ENCODE peak calls at places on chromosome 14, in eight cellular contexts. T, L, Q, N, U, S, J and B are unnamed samples.

GRCh38 chr14:34181308-34181707 is 230.4 kb upstream of the EGLN3 start:
- DNase-seq in L (no peak), T (no peak), J (no peak), S (no peak), Q (no peak), N (no peak), U (no peak), B (no peak)

GRCh38 chr14:105935384-105935783 is 409.0 kb downstream of the TMEM121 start:
- DNase-seq in J (no peak), L (no peak), S (no peak), U (peak), N (no peak), T (no peak), Q (no peak), B (no peak)

GRCh38 chr14:36524874-36525745 is 5.1 kb upstream of the NKX2-1 start:
- DNase-seq in S (no peak), U (no peak), N (no peak), J (peak), L (peak), T (peak), Q (no peak), B (peak)

GRCh38 chr14:58428011-58428807 is 690 bp downstream of the KIAA0586 start:
- DNase-seq in J (peak), Q (no peak), S (peak), T (peak), L (peak), U (no peak), N (peak), B (no peak)

GRCh38 chr14:40164083-40164482 is 731.9 kb upstream of the FBXO33 start:
- DNase-seq in U (no peak), J (no peak), Q (no peak), N (no peak), L (no peak), T (no peak), S (no peak), B (no peak)

GRCh38 chr14:31926123-31926522 is 151.0 kb upstream of the ARHGAP5 start:
- DNase-seq in L (no peak), T (peak), S (peak), Q (no peak), N (peak), U (no peak), J (peak), B (peak)

GRCh38 chr14:34722723-34723545 is 8.5 kb upstream of the CFL2 start:
- DNase-seq in N (peak), Q (peak), S (peak), L (peak), J (peak), T (peak), U (no peak), B (peak)

GRCh38 chr14:35369701-35370191 is 34.8 kb downstream of the NFKBIA start:
- DNase-seq in U (no peak), J (no peak), Q (no peak), S (no peak), L (no peak), T (no peak), N (no peak), B (no peak)

GRCh38 chr14:24080888-24081738 is 9.8 kb downstream of the CPNE6 start:
- DNase-seq in Q (peak), N (peak), J (peak), L (peak), U (no peak), S (no peak), T (peak), B (peak)

GRCh38 chr14:23056956-23057756 is at the start of gene CDH24:
- DNase-seq in J (peak), Q (peak), L (peak), N (peak), U (peak), S (peak), T (peak), B (peak)

GRCh38 chr14:100777366-100778077 is 48.4 kb upstream of the MEG3 start:
- DNase-seq in T (peak), U (peak), J (no peak), L (no peak), S (no peak), N (no peak), Q (no peak), B (peak)

GRCh38 chr14:68638056-68638816 is 154.6 kb downstream of the ZFP36L1 start:
- DNase-seq in J (no peak), S (no peak), T (no peak), Q (no peak), N (no peak), L (no peak), U (no peak), B (no peak)

GRCh38 chr14:99327050-99327449 is 55.1 kb upstream of the BCL11B start:
- DNase-seq in T (peak), L (no peak), Q (no peak), J (no peak), S (no peak), U (peak), N (no peak), B (peak)

GRCh38 chr14:38629412-38629811 is 373.5 kb upstream of the CLEC14A start:
- DNase-seq in U (no peak), Q (no peak), T (no peak), L (no peak), S (no peak), J (no peak), N (no peak), B (no peak)

GRCh38 chr14:49303952-49304516 is 282.1 kb downstream of the RPS29 start:
- DNase-seq in N (peak), S (peak), J (peak), Q (no peak), T (no peak), U (no peak), L (no peak), B (no peak)

GRCh38 chr14:32370720-32371119 is 41.6 kb downstream of the AKAP6 start:
- DNase-seq in L (no peak), U (no peak), Q (no peak), T (no peak), N (peak), S (peak), J (no peak), B (no peak)

GRCh38 chr14:50260511-50260910 is 29.1 kb upstream of the SOS2 start:
- DNase-seq in S (peak), U (no peak), N (peak), T (peak), J (peak), Q (no peak), L (no peak), B (peak)

GRCh38 chr14:56686416-56686815 is 106.8 kb downstream of the TMEM260 start:
- DNase-seq in L (peak), U (no peak), N (no peak), T (no peak), Q (peak), S (no peak), J (peak), B (no peak)

GRCh38 chr14:82113007-82113406 is 579.4 kb upstream of the SEL1L start:
- DNase-seq in S (no peak), J (no peak), L (no peak), N (no peak), U (no peak), Q (no peak), T (no peak), B (no peak)

GRCh38 chr14:40574780-40575179 is 1031.9 kb upstream of the LRFN5 start:
- DNase-seq in Q (no peak), T (no peak), J (no peak), L (no peak), U (no peak), N (no peak), S (no peak), B (no peak)

GRCh38 chr14:99809376-99809775 is 16.2 kb downstream of the EML1 start:
- DNase-seq in S (peak), J (no peak), T (peak), Q (no peak), L (peak), U (peak), N (peak), B (no peak)

GRCh38 chr14:106879241-106879640 is 1352.9 kb downstream of the TMEM121 start:
- DNase-seq in J (no peak), Q (no peak), S (no peak), T (peak), U (no peak), N (no peak), L (peak), B (peak)

GRCh38 chr14:26960049-26960688 is 362.3 kb upstream of the NOVA1 start:
- DNase-seq in T (no peak), S (no peak), N (no peak), U (no peak), Q (no peak), L (no peak), J (no peak), B (no peak)

GRCh38 chr14:67704484-67705089 is 2.9 kb downstream of the RDH12 start:
- DNase-seq in N (peak), J (peak), Q (no peak), S (peak), T (peak), L (no peak), U (no peak), B (peak)

GRCh38 chr14:33835677-33836076 is 115.2 kb downstream of the EGLN3 start:
- DNase-seq in T (no peak), Q (no peak), L (no peak), J (no peak), S (no peak), U (no peak), N (no peak), B (no peak)

GRCh38 chr14:61444215-61444768 is 122.9 kb downstream of the PRKCH start:
- DNase-seq in T (no peak), J (no peak), N (no peak), Q (no peak), S (no peak), U (no peak), L (peak), B (peak)

GRCh38 chr14:63030113-63030512 is 15.1 kb downstream of the KCNH5 start:
- DNase-seq in U (no peak), S (no peak), N (no peak), L (no peak), Q (no peak), T (no peak), J (no peak), B (no peak)

GRCh38 chr14:66401447-66402095 is 84.6 kb upstream of the CCDC196 start:
- DNase-seq in N (no peak), T (peak), S (peak), J (no peak), U (no peak), L (no peak), Q (no peak), B (no peak)

GRCh38 chr14:77154421-77154820 is 12.8 kb upstream of the ZDHHC22 start:
- DNase-seq in S (no peak), T (no peak), N (no peak), Q (no peak), U (peak), J (no peak), L (no peak), B (no peak)

GRCh38 chr14:95320076-95320895 is 578 bp upstream of the CLMN start:
- DNase-seq in N (no peak), L (no peak), J (no peak), Q (no peak), S (no peak), T (no peak), U (no peak), B (peak)

GRCh38 chr14:69811227-69811867 is 14.3 kb upstream of the SLC10A1 start:
- DNase-seq in N (no peak), U (no peak), Q (no peak), J (no peak), T (no peak), S (no peak), L (no peak), B (no peak)

GRCh38 chr14:60327447-60328331 is 78.7 kb downstream of the PPM1A start:
- DNase-seq in J (peak), U (no peak), T (peak), L (peak), Q (peak), N (peak), S (peak), B (peak)

GRCh38 chr14:60331201-60332045 is 82.4 kb downstream of the PPM1A start:
- DNase-seq in T (peak), J (peak), L (peak), N (peak), S (peak), U (no peak), Q (peak), B (peak)

GRCh38 chr14:60328588-60328987 is 79.6 kb downstream of the PPM1A start:
- DNase-seq in N (no peak), J (peak), L (no peak), T (peak), U (no peak), Q (no peak), S (no peak), B (no peak)

GRCh38 chr14:60332869-60333268 is 83.8 kb downstream of the PPM1A start:
- DNase-seq in L (no peak), T (no peak), U (no peak), N (no peak), J (no peak), S (no peak), Q (no peak), B (no peak)

DNA sequence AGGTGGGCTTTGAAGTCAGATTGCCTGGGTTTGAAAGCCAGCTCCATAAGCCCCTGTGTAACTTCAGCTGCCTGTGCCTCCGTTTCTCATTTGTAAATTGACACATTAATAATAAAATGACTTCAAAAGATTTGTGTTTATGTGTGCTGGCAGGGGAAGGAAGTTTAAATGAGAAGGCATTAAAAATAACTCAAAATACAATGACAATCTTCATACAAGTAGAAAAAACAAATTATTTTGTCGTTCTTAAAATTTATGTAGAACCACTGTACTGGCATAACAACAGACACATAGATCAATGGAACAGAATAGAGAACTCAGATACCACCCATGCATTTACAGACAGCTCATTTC is 83.0 kb downstream of the PPM1A start:
- DNase-seq in N (no peak), J (no peak), Q (no peak), U (no peak), S (no peak), T (no peak), L (no peak), B (no peak)
- TF ChIP-seq CTCF in N (no peak), J (no peak), Q (no peak), U (no peak), S (no peak), T (no peak), L (no peak), B (no peak)

GRCh38 chr14:64761441-64762043 is 57.3 kb downstream of the PLEKHG3 start:
- DNase-seq in Q (no peak), U (no peak), T (no peak), S (no peak), N (no peak), J (no peak), L (no peak), B (no peak)
- TF ChIP-seq CTCF in Q (no peak), U (no peak), T (peak), S (no peak), N (peak), J (peak), L (no peak), B (no peak)

GRCh38 chr14:59919582-59920377 is at the start of gene LRRC9:
- DNase-seq in J (peak), N (no peak), U (peak), S (peak), T (peak), L (peak), Q (no peak), B (no peak)
- TF ChIP-seq CTCF in J (no peak), N (no peak), U (no peak), S (no peak), T (no peak), L (no peak), Q (no peak), B (peak)

GRCh38 chr14:54698501-54698900 is 131.6 kb downstream of the SAMD4A start:
- DNase-seq in S (no peak), U (no peak), N (no peak), T (no peak), Q (no peak), L (no peak), J (peak), B (no peak)

GRCh38 chr14:54699087-54699530 is 132.2 kb downstream of the SAMD4A start:
- DNase-seq in U (no peak), T (no peak), S (no peak), L (no peak), Q (peak), J (peak), N (peak), B (no peak)

GRCh38 chr14:54696998-54697397 is 130.1 kb downstream of the SAMD4A start:
- DNase-seq in T (no peak), S (no peak), N (no peak), U (no peak), L (no peak), Q (no peak), J (no peak), B (no peak)

GRCh38 chr14:54699735-54700134 is 132.8 kb downstream of the SAMD4A start:
- DNase-seq in N (no peak), J (no peak), T (no peak), L (no peak), S (no peak), U (no peak), Q (no peak), B (no peak)

DNA sequence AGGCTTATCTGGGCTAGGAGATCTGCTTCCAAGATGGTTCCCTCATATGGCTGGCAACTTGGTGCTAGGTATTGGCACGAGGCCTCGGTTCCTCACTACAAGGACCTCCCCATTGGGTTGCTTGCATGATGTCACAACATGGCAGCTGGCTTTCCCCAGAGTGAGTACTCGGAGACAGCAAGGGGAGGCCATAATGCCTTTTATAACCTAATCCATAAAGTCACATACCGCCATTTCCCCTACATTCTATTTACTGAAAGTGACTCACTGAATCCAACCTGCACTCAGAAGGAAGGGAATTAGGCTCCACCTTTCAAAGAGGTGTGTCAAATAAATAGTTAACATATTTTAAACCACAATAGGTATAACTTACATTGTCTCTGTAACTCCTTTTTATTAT is 130.9 kb downstream of the SAMD4A start:
- DNase-seq in Q (no peak), J (no peak), N (no peak), L (no peak), U (no peak), T (no peak), S (no peak), B (no peak)
- TF ChIP-seq CTCF in Q (no peak), J (no peak), N (no peak), L (no peak), U (no peak), T (no peak), S (no peak), B (no peak)

GRCh38 chr14:79404874-79405273 is 806.4 kb downstream of the DIO2 start:
- DNase-seq in N (no peak), U (no peak), T (no peak), J (no peak), Q (no peak), L (no peak), S (no peak), B (no peak)

GRCh38 chr14:79407572-79407971 is 803.7 kb downstream of the DIO2 start:
- DNase-seq in Q (no peak), U (no peak), N (no peak), T (no peak), S (no peak), L (no peak), J (no peak), B (no peak)

GRCh38 chr14:79405511-79405910 is 805.8 kb downstream of the DIO2 start:
- DNase-seq in N (no peak), U (no peak), Q (no peak), T (no peak), L (no peak), S (no peak), J (no peak), B (no peak)

GRCh38 chr14:79411403-79412174 is 799.7 kb downstream of the DIO2 start:
- DNase-seq in N (no peak), T (no peak), S (no peak), J (no peak), U (no peak), L (no peak), Q (no peak), B (no peak)

DNA sequence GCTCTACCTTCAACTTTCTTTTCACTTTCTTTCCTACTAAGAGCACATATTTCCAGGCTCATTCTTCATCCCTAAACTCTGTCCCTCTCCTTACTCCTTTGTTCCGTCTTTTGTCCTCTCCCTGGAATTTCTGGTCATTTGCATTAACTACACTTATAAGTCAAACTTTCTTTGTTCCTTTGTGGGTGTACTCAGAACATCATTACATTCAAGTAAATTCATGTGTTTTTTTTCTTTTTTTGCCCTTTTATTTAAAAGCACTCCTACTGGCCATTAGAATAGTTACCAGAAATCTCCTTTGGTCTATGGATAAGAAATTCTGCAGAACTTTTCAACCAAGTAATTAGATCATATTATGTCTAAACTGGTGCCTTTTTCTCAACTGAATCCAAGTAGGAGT is 802.6 kb downstream of the DIO2 start:
- DNase-seq in N (no peak), Q (no peak), J (no peak), L (no peak), U (no peak), T (no peak), S (no peak), B (no peak)
- TF ChIP-seq CTCF in N (no peak), Q (no peak), J (no peak), L (no peak), U (no peak), T (peak), S (peak), B (no peak)

DNA sequence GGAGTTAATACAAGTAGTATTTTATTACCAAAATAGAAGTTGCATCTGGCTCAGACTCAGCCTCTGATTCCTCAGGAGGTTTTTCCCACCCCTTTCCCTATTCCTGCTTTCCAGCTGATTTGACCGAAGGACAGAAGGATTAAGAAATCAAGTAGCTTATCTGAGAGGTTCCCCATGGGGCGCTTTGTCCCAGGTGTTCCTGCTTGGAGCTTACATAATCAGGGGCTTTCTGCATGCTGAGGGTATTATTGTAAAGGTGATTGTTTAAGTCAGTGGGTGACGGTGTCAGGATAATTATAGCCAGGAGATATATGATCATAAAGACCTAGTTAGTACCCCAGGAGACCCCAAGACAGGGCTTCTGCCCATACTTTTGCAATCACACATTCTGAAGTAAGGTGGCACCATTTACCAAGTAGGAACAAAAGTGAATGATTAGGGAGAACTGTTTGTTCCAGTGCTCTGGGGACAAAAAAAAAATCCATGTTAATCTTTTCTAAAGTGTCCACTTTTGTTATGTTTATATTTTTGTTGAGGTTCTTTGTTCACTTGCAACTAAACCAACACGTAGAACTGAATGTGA is 921.3 kb downstream of the NRXN3 start:
- DNase-seq in N (no peak), J (no peak), T (no peak), L (no peak), Q (no peak), S (no peak), U (no peak), B (no peak)
- TF ChIP-seq CTCF in N (no peak), J (no peak), T (peak), L (no peak), Q (no peak), S (no peak), U (no peak), B (no peak)